ENCODE peak calls at places on chromosome 22, in eight cellular contexts. X, B, O, M, K, W, T and V are unnamed samples.
A peak's percentile ranks its signal among the peaks of the same experiment; 100 is the strongest.

GRCh38 chr22:26689553-26690301 is 32.3 kb downstream of the MIAT start:
- DNase-seq in W (no peak), M (peak; percentile 20), T (no peak), B (no peak), X (no peak), O (no peak), K (no peak), V (no peak)

GRCh38 chr22:35601743-35602633 is 15.1 kb downstream of the MB start:
- DNase-seq in X (no peak), M (no peak), O (no peak), T (no peak), K (peak; percentile 59), B (no peak), W (no peak), V (no peak)

GRCh38 chr22:42277988-42278776 is 7.7 kb upstream of the TCF20 start:
- DNase-seq in W (peak; percentile 44), M (no peak), T (no peak), K (no peak), O (no peak), X (no peak), B (peak; percentile 37), V (no peak)

GRCh38 chr22:25645266-25645665 is 80.8 kb downstream of the GRK3 start:
- DNase-seq in M (no peak), O (peak; percentile 20), B (no peak), K (peak; percentile 59), W (no peak), X (no peak), T (no peak), V (no peak)

GRCh38 chr22:36546932-36547331 is 18.0 kb upstream of the EIF3D start:
- DNase-seq in K (peak; percentile 59), M (no peak), W (no peak), B (no peak), O (no peak), X (no peak), T (no peak), V (no peak)

GRCh38 chr22:45483319-45483718 is 19.4 kb upstream of the FBLN1 start:
- DNase-seq in B (no peak), W (no peak), T (no peak), K (no peak), M (no peak), X (no peak), O (no peak), V (no peak)

GRCh38 chr22:25747245-25747944 is 5.4 kb downstream of the MYO18B start:
- DNase-seq in X (no peak), T (no peak), K (peak; percentile 97), B (no peak), O (peak; percentile 37), W (no peak), M (no peak), V (no peak)

GRCh38 chr22:49972163-49973017 is 11.8 kb downstream of the PIM3 start:
- DNase-seq in T (no peak), X (no peak), B (no peak), W (no peak), O (peak; percentile 39), K (no peak), M (no peak), V (no peak)